ENCODE peak calls at places on chromosomes 4 and X, in six cellular contexts. One of them, this sample, is unnamed. For H3K79me2 and H3K4me1, the result is how much of the 10 kb centered on the place peaks cover.

GRCh38 chr4:10787365-10787764 is 102.8 kb upstream of the CLNK start:
- DNase-seq in neural progenitor cell: no peak
- DNase-seq in H1: no peak
- DNase-seq in PC-3: no peak
- DNase-seq in OCI-LY7: no peak
- DNase-seq in PC-9: no peak
- DNase-seq in this sample: no peak

GRCh38 chrX:39815621-39816020 is 282.1 kb downstream of the BCOR start:
- DNase-seq in OCI-LY7: peak
- DNase-seq in H1: no peak
- DNase-seq in PC-3: peak
- DNase-seq in PC-9: no peak
- DNase-seq in neural progenitor cell: no peak
- DNase-seq in this sample: peak

GRCh38 chrX:53256446-53257041 is 24.8 kb downstream of the IQSEC2 start:
- DNase-seq in H1: no peak
- DNase-seq in PC-9: no peak
- DNase-seq in OCI-LY7: no peak
- DNase-seq in PC-3: no peak
- DNase-seq in neural progenitor cell: peak
- DNase-seq in this sample: peak

GRCh38 chrX:11187001-11187400 is 75.9 kb downstream of the HCCS start:
- DNase-seq in PC-3: peak
- DNase-seq in PC-9: no peak
- DNase-seq in neural progenitor cell: no peak
- DNase-seq in OCI-LY7: no peak
- DNase-seq in H1: no peak
- DNase-seq in this sample: no peak

GRCh38 chrX:29397506-29397905 is 810.3 kb downstream of the IL1RAPL1 start:
- DNase-seq in OCI-LY7: no peak
- DNase-seq in H1: no peak
- DNase-seq in PC-9: no peak
- DNase-seq in neural progenitor cell: no peak
- DNase-seq in PC-3: no peak
- DNase-seq in this sample: no peak

GRCh38 chrX:150229481-150229880 is 133.6 kb upstream of the MAMLD1 start:
- DNase-seq in PC-9: no peak
- DNase-seq in OCI-LY7: no peak
- DNase-seq in H1: no peak
- DNase-seq in neural progenitor cell: no peak
- DNase-seq in PC-3: no peak
- DNase-seq in this sample: no peak

GRCh38 chr4:153122855-153123254 is 81.4 kb upstream of the TRIM2 start:
- DNase-seq in neural progenitor cell: no peak
- DNase-seq in H1: no peak
- DNase-seq in OCI-LY7: no peak
- DNase-seq in PC-3: no peak
- DNase-seq in PC-9: no peak
- DNase-seq in this sample: no peak

GRCh38 chrX:131816551-131817136 is 206.5 kb upstream of the STK26 start:
- DNase-seq in PC-3: peak
- DNase-seq in H1: no peak
- DNase-seq in neural progenitor cell: no peak
- DNase-seq in PC-9: peak
- DNase-seq in OCI-LY7: peak
- DNase-seq in this sample: no peak

GRCh38 chr4:19400820-19401219 is 850.9 kb upstream of the SLIT2 start:
- DNase-seq in PC-9: no peak
- DNase-seq in neural progenitor cell: peak
- DNase-seq in H1: no peak
- DNase-seq in OCI-LY7: no peak
- DNase-seq in PC-3: no peak
- DNase-seq in this sample: no peak

GRCh38 chr4:114116861-114117260 is 137.4 kb upstream of the ARSJ start:
- DNase-seq in H1: no peak
- DNase-seq in PC-3: no peak
- DNase-seq in PC-9: no peak
- DNase-seq in neural progenitor cell: no peak
- DNase-seq in OCI-LY7: no peak
- DNase-seq in this sample: no peak

GRCh38 chrX:9341305-9342201 is 123.3 kb upstream of the TBL1X start:
- DNase-seq in neural progenitor cell: peak
- DNase-seq in PC-3: peak
- DNase-seq in PC-9: no peak
- DNase-seq in OCI-LY7: peak
- DNase-seq in H1: no peak
- DNase-seq in this sample: peak

GRCh38 chr4:17055788-17056187 is 157.3 kb upstream of the LDB2 start:
- DNase-seq in PC-3: no peak
- DNase-seq in OCI-LY7: no peak
- DNase-seq in PC-9: no peak
- DNase-seq in H1: no peak
- DNase-seq in neural progenitor cell: no peak
- DNase-seq in this sample: peak

GRCh38 chr4:76212851-76213414 is 691 bp downstream of the SCARB2 start:
- DNase-seq in H1: no peak
- DNase-seq in OCI-LY7: no peak
- DNase-seq in neural progenitor cell: peak
- DNase-seq in PC-3: peak
- DNase-seq in PC-9: no peak
- DNase-seq in this sample: no peak

GRCh38 chr4:183430987-183431347 is 13.5 kb upstream of the CDKN2AIP start:
- DNase-seq in PC-3: no peak
- DNase-seq in PC-9: no peak
- DNase-seq in neural progenitor cell: no peak
- DNase-seq in H1: no peak
- DNase-seq in OCI-LY7: no peak
- DNase-seq in this sample: no peak

GRCh38 chr4:98558770-98559169 is 99.6 kb downstream of the TSPAN5 start:
- DNase-seq in PC-3: no peak
- DNase-seq in OCI-LY7: no peak
- DNase-seq in H1: no peak
- DNase-seq in neural progenitor cell: no peak
- DNase-seq in PC-9: no peak
- DNase-seq in this sample: no peak
- H3K79me2 ChIP-seq in PC-3: half or more
- H3K79me2 ChIP-seq in OCI-LY7: under half
- H3K79me2 ChIP-seq in H1: under half
- H3K79me2 ChIP-seq in neural progenitor cell: half or more
- H3K79me2 ChIP-seq in PC-9: under half
- H3K79me2 ChIP-seq in this sample: half or more

GRCh38 chr4:141023051-141023450 is 110.2 kb downstream of the RNF150 start:
- DNase-seq in PC-9: no peak
- DNase-seq in H1: no peak
- DNase-seq in PC-3: no peak
- DNase-seq in neural progenitor cell: no peak
- DNase-seq in OCI-LY7: no peak
- DNase-seq in this sample: no peak

GRCh38 chr4:141021397-141022194 is 111.7 kb downstream of the RNF150 start:
- DNase-seq in OCI-LY7: no peak
- DNase-seq in H1: no peak
- DNase-seq in PC-3: no peak
- DNase-seq in neural progenitor cell: no peak
- DNase-seq in PC-9: no peak
- DNase-seq in this sample: no peak

GRCh38 chr4:141022221-141022760 is 111.0 kb downstream of the RNF150 start:
- DNase-seq in OCI-LY7: no peak
- DNase-seq in PC-9: no peak
- DNase-seq in PC-3: no peak
- DNase-seq in neural progenitor cell: no peak
- DNase-seq in H1: no peak
- DNase-seq in this sample: no peak

GRCh38 chr4:141019772-141020171 is 113.5 kb downstream of the RNF150 start:
- DNase-seq in PC-9: no peak
- DNase-seq in OCI-LY7: no peak
- DNase-seq in PC-3: no peak
- DNase-seq in neural progenitor cell: no peak
- DNase-seq in H1: no peak
- DNase-seq in this sample: no peak

GRCh38 chr4:141020801-141021261 is 112.4 kb downstream of the RNF150 start:
- DNase-seq in neural progenitor cell: no peak
- DNase-seq in H1: no peak
- DNase-seq in OCI-LY7: no peak
- DNase-seq in PC-9: no peak
- DNase-seq in PC-3: no peak
- DNase-seq in this sample: no peak
- H3K4me1 ChIP-seq in neural progenitor cell: under half
- H3K4me1 ChIP-seq in H1: under half
- H3K4me1 ChIP-seq in OCI-LY7: under half
- H3K4me1 ChIP-seq in PC-9: under half
- H3K4me1 ChIP-seq in PC-3: under half
- H3K4me1 ChIP-seq in this sample: under half

GRCh38 chr4:143587703-143588102 is 74.2 kb downstream of the SMARCA5 start:
- DNase-seq in PC-9: no peak
- DNase-seq in PC-3: peak
- DNase-seq in OCI-LY7: no peak
- DNase-seq in neural progenitor cell: no peak
- DNase-seq in H1: no peak
- DNase-seq in this sample: no peak
- TF ChIP-seq CTCF in PC-9: no peak
- TF ChIP-seq CTCF in PC-3: peak
- TF ChIP-seq CTCF in OCI-LY7: peak
- TF ChIP-seq CTCF in neural progenitor cell: no peak
- TF ChIP-seq CTCF in H1: no peak
- TF ChIP-seq CTCF in this sample: peak

DNA sequence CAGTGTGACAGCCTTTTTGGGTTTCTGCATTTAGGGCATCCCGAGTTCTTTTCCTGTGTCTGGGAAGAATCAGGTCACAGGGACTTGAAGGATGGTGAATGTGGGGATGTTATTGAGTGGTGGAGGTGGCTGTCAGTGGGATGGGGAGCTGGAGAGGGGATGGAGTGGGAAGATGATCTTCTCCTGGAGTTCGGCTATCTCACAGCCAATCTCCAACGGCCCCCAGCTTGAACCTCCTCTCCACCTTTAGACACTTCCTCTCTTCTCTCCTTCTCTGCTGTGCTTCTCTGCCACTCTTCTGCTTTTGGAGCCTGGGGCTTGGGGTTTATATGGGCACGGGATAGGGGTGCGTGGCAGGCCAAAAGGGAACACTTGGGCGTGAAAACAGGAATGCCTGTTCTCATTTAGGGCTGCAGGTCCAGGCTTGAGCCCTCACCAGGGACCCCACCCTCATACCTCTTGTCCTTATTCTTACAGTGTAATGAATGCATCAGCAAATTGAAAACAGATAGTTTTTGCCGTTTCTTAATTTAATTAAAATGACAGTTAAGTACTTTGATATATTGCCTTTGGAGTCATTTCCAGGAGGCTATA is 37.5 kb downstream of the USP9X start:
- DNase-seq in H1: no peak
- DNase-seq in PC-3: no peak
- DNase-seq in PC-9: no peak
- DNase-seq in neural progenitor cell: no peak
- DNase-seq in OCI-LY7: no peak
- DNase-seq in this sample: no peak
- H3K79me2 ChIP-seq in H1: half or more
- H3K79me2 ChIP-seq in PC-3: half or more
- H3K79me2 ChIP-seq in PC-9: under half
- H3K79me2 ChIP-seq in neural progenitor cell: half or more
- H3K79me2 ChIP-seq in OCI-LY7: half or more
- H3K79me2 ChIP-seq in this sample: half or more

DNA sequence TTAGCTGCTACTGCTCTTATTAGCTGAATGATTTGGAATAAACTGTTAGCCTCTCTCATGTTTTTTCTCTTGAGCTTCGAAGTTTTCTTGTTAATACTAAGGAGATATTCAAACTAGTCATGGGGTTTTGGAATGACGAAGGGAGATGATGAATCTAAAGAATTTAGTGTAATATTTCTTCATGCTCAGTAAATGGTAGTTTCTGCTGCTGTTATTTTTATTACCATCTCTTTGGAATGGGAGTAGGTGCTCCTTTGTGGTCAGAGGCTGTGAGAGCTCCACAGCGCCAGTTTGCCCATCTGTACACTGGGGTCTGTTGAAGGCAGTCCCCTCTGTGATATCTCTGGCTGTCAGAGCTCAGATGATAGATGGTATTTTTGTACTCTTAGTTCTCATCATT is 33.7 kb downstream of the HTT start:
- DNase-seq in neural progenitor cell: no peak
- DNase-seq in PC-9: no peak
- DNase-seq in OCI-LY7: no peak
- DNase-seq in H1: no peak
- DNase-seq in PC-3: no peak
- DNase-seq in this sample: no peak
- H3K4me1 ChIP-seq in neural progenitor cell: under half
- H3K4me1 ChIP-seq in PC-9: under half
- H3K4me1 ChIP-seq in OCI-LY7: under half
- H3K4me1 ChIP-seq in H1: under half
- H3K4me1 ChIP-seq in PC-3: under half
- H3K4me1 ChIP-seq in this sample: under half